ENCODE peak calls at places on chromosome 1, in five cellular contexts. X is A549, Y is H1, E is GM12878, O is HCT116. G is an unnamed sample.

GRCh38 chr1:117096871-117097842 is 24.4 kb downstream of the TRIM45 start:
- DNase-seq in E (no peak), O (no peak), X (no peak), Y (no peak), G (peak)

GRCh38 chr1:182890927-182891610 is 51.9 kb downstream of the DHX9 start:
- DNase-seq in O (no peak), X (no peak), E (no peak), Y (no peak), G (no peak)

GRCh38 chr1:208232639-208233038 is 11.5 kb downstream of the PLXNA2 start:
- DNase-seq in Y (no peak), X (no peak), E (no peak), O (no peak), G (no peak)

GRCh38 chr1:203463469-203464062 is 12.0 kb upstream of the PRELP start:
- DNase-seq in Y (no peak), O (no peak), X (no peak), E (no peak), G (peak)

GRCh38 chr1:12369258-12369657 is 139.4 kb downstream of the VPS13D start:
- DNase-seq in O (no peak), X (no peak), Y (no peak), E (no peak), G (peak)

GRCh38 chr1:61640531-61641125 is 84.3 kb downstream of the TM2D1 start:
- DNase-seq in O (no peak), E (no peak), Y (no peak), X (no peak), G (no peak)

GRCh38 chr1:202213361-202214088 is 19.9 kb downstream of the LGR6 start:
- DNase-seq in O (no peak), E (no peak), X (peak), Y (no peak), G (no peak)

GRCh38 chr1:91781371-91781825 is 104.6 kb downstream of the TGFBR3 start:
- DNase-seq in X (no peak), O (no peak), E (no peak), Y (no peak), G (peak)

GRCh38 chr1:82932207-82932606 is 1066.7 kb downstream of the TTLL7 start:
- DNase-seq in O (no peak), X (no peak), E (no peak), Y (no peak), G (no peak)

GRCh38 chr1:225809842-225810578 is at the start of gene EPHX1:
- DNase-seq in X (peak), E (peak), O (peak), Y (no peak), G (peak)

GRCh38 chr1:209704584-209704983 is at the start of gene HSD11B1:
- DNase-seq in E (no peak), O (no peak), X (no peak), Y (no peak), G (peak)

GRCh38 chr1:100734716-100735115 is 15.2 kb downstream of the VCAM1 start:
- DNase-seq in Y (no peak), X (no peak), O (no peak), E (no peak), G (peak)

GRCh38 chr1:198416276-198416675 is 124.2 kb downstream of the ATP6V1G3 start:
- DNase-seq in X (no peak), E (no peak), Y (no peak), O (no peak), G (peak)

GRCh38 chr1:187691439-187691838 is 862.7 kb downstream of the PLA2G4A start:
- DNase-seq in Y (no peak), E (no peak), X (peak), O (peak), G (peak)

GRCh38 chr1:17239420-17239819 is 9.5 kb upstream of the PADI3 start:
- DNase-seq in E (peak), Y (peak), X (peak), O (peak), G (peak)

GRCh38 chr1:218479436-218480115 is 134.4 kb downstream of the TGFB2 start:
- DNase-seq in O (no peak), X (no peak), E (no peak), Y (no peak), G (peak)

GRCh38 chr1:70462611-70463010 is 51.5 kb downstream of the CTH start:
- DNase-seq in X (no peak), Y (no peak), E (no peak), O (no peak), G (no peak)

GRCh38 chr1:61452354-61452990 is 272.5 kb downstream of the TM2D1 start:
- DNase-seq in X (no peak), E (no peak), O (no peak), Y (no peak), G (peak)

GRCh38 chr1:57067863-57068262 is 102.0 kb upstream of the C8B start:
- DNase-seq in O (no peak), X (no peak), Y (no peak), E (no peak), G (no peak)

GRCh38 chr1:226733876-226734414 is 5.1 kb downstream of the ITPKB start:
- DNase-seq in O (no peak), X (no peak), E (no peak), Y (no peak), G (peak)

GRCh38 chr1:27528701-27529637 is 39.0 kb upstream of the WASF2 start:
- DNase-seq in O (no peak), Y (no peak), E (no peak), X (no peak), G (peak)

GRCh38 chr1:21865943-21866628 is 54.0 kb downstream of the LDLRAD2 start:
- DNase-seq in O (no peak), E (peak), X (no peak), Y (peak), G (no peak)

GRCh38 chr1:192225713-192226112 is 67.5 kb downstream of the RGS18 start:
- DNase-seq in O (no peak), Y (no peak), E (no peak), X (no peak), G (peak)

GRCh38 chr1:150256193-150256548 is 1.4 kb upstream of the CA14 start:
- DNase-seq in E (no peak), O (no peak), Y (no peak), X (no peak), G (no peak)

GRCh38 chr1:3364526-3364925 is 89.9 kb upstream of the ARHGEF16 start:
- DNase-seq in O (no peak), X (no peak), Y (no peak), E (no peak), G (no peak)

GRCh38 chr1:26745191-26745590 is 42.6 kb upstream of the PIGV start:
- DNase-seq in Y (no peak), X (no peak), O (no peak), E (no peak), G (peak)

GRCh38 chr1:11842154-11843041 is 5.2 kb downstream of the NPPA start:
- DNase-seq in E (peak), Y (no peak), O (no peak), X (no peak), G (peak)

GRCh38 chr1:31297273-31298247 is 728 bp downstream of the ZCCHC17 start:
- DNase-seq in X (no peak), E (no peak), Y (no peak), O (no peak), G (peak)

GRCh38 chr1:8222789-8223188 is 95.1 kb upstream of the SLC45A1 start:
- DNase-seq in O (no peak), E (no peak), X (no peak), Y (no peak), G (no peak)

GRCh38 chr1:177338376-177338775 is 167.6 kb downstream of the BRINP2 start:
- DNase-seq in E (no peak), O (no peak), X (no peak), Y (no peak), G (no peak)

GRCh38 chr1:27342391-27342777 is 562 bp downstream of the SYTL1 start:
- DNase-seq in X (no peak), O (no peak), Y (no peak), E (no peak), G (no peak)

GRCh38 chr1:15425961-15426360 is 12.3 kb upstream of the CTRC start:
- DNase-seq in E (no peak), X (no peak), O (no peak), Y (no peak), G (no peak)

GRCh38 chr1:21289700-21290545 is at the start of gene ECE1:
- DNase-seq in X (peak), E (no peak), Y (no peak), O (no peak), G (no peak)

GRCh38 chr1:107698161-107698560 is 266.8 kb downstream of the VAV3 start:
- DNase-seq in X (no peak), Y (no peak), E (no peak), O (no peak), G (no peak)
- TF ChIP-seq CEBPB in X (no peak), Y (no peak), E (no peak), O (no peak), G (no peak)

DNA sequence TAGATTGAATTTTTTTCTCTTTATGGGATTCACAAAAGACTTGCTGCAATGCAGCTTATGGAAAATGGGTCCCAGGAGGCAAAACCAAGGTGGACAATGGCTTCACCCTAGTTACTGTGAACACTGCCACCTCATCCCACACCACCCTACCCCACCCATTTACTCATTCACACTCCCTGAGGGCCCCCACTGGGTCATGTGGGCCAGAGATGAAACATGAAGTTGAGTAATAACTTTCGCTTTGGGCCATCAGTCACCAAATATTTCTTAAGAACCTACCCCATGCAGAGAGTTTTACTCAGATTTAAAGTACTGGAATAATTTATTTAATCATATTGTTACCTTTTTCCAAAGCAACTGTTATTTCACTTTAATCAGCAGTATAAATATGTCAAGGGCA is 191.8 kb downstream of the TPR start:
- DNase-seq in E (no peak), O (peak), Y (no peak), X (no peak), G (peak)
- TF ChIP-seq CEBPB in E (no peak), O (peak), Y (no peak), X (peak), G (peak)

DNA sequence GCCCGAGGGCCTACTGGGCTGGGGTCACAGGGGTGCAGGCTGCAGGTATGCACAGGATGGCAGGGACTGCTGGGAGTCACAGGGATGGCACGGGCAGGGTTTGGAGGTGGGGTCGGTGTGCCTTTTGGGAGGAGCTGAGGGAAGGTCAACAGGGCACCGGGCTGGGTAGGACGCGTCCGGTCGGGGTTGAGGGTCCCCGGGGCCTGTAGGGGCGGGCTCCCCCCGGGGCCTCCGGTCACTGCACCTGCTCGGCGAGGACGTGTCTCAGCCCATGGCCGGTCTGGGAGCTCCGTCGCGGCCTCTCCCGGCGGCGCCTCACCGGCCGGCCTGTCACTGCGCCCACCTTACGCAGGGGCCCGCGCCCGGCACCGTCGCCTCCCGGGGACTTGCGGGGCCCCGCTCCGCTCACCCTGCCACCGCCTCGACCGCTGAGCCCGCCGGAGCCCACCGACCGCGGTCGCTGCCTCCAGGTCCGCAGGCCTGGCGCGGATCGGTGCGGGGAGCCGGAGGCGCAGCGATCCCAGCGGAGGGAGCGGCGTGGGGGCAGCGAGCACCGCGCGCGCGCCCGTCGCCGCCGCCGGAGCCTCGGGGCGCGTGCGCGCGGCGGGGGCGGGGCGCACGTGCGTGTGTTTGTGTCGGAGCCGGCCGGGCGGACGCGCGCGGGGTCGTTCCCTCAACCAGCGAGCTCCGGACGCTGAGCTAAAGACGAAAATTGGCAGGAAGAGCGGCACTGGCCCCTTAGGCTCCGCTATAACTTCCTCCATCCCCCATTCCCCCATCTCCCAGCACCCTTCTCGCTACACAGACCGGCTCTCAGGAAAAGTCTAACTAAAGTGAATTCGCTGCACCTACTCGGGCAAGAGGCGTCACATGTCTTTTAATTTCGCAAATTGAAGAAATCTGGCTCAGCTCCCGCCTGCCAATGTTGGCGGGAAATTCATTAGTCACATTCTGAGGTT is at the start of gene AMIGO1:
- DNase-seq in E (no peak), Y (no peak), X (peak), O (no peak), G (peak)
- TF ChIP-seq CEBPB in E (no peak), Y (no peak), X (no peak), O (no peak), G (no peak)

DNA sequence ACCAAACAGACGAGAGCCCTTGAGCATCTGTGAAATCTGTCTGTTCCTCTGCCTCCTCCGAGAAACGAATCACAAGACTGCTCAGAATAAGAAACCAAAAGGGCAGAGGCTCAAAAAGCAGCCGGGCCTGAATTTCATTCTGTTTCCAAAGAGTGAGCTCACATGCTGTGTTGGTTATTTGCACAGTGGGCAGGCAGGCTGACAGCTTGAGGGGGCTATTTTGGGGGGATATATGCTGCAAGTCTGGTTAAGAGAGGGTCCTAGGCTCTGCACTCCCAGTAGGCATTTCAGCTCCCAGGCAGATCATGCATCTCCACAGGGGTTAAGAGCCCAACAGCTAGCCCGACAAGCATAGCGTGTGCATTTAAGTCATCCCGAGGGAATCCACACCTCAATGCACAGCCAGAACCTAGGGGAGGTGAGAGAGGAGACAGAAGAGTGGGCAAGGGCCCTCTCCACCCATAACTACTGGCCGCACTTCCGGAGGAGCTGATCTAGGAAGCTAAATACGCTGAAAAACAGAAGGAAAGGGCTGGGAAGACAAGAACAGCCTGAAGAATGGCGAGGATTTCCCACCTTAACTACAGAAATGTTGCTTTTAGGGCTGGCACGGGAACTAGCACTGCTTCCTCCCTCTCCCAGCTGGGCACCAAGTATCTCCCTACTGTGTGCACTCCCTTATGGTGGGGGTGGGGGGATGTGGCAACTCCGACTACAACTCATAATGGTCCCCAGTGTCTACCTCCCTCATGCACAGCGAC is 3.7 kb downstream of the PGBD5 start:
- DNase-seq in O (no peak), X (no peak), E (no peak), Y (no peak), G (no peak)
- TF ChIP-seq CEBPB in O (no peak), X (no peak), E (no peak), Y (no peak), G (no peak)

GRCh38 chr1:231626535-231626950 is at the start of gene DISC1:
- DNase-seq in Y (peak), X (peak), E (no peak), O (peak), G (peak)

GRCh38 chr1:231628207-231628876 is 1.8 kb downstream of the DISC1 start:
- DNase-seq in E (no peak), Y (no peak), X (no peak), O (no peak), G (peak)

GRCh38 chr1:231625975-231626534 is 535 bp upstream of the DISC1 start:
- DNase-seq in X (no peak), O (no peak), Y (no peak), E (no peak), G (no peak)

GRCh38 chr1:231629132-231629531 is 2.5 kb downstream of the DISC1 start:
- DNase-seq in X (no peak), O (no peak), E (no peak), Y (no peak), G (no peak)

GRCh38 chr1:231626951-231627614 is 493 bp downstream of the DISC1 start:
- DNase-seq in Y (no peak), X (peak), O (no peak), E (no peak), G (peak)
- TF ChIP-seq CEBPB in Y (no peak), X (no peak), O (no peak), E (no peak), G (no peak)

G was measured in IMR-90.